ENCODE peak calls at places on chromosomes 5 and 9, in nine cellular contexts. O is RWPE1; E is T-helper 1 cell; U is GM03348; F is germinal center; L is pons; M is stimulated activated CD8-positive, alpha-beta memory T cell treated with anti-CD3 and anti-CD28 coated beads, Interleukin-7, amount 100 ng/mL, for 24 hours; V is sigmoid colon; D is cardiac muscle cell. Y is an unnamed sample.

GRCh38 chr5:167918492-167919267 is 372.8 kb upstream of the WWC1 start:
- DNase-seq in O (no peak), E (no peak), U (no peak), F (no peak), L (no peak), M (no peak), V (no peak), D (peak; percentile 69), Y (no peak)

GRCh38 chr5:150283904-150284303 is 5.7 kb downstream of the CAMK2A start:
- DNase-seq in O (no peak), E (no peak), U (no peak), F (no peak), L (no peak), M (no peak), V (no peak), D (no peak), Y (no peak)

GRCh38 chr9:113578877-113579269 is 115.3 kb downstream of the RGS3 start:
- DNase-seq in O (peak; percentile 98), E (peak; percentile 72), U (peak; percentile 92), F (peak; percentile 83), L (no peak), M (peak; percentile 69), V (no peak), D (no peak), Y (peak; percentile 91)

GRCh38 chr9:106945727-106946690 is 83.0 kb downstream of the ZNF462 start:
- DNase-seq in O (no peak), E (no peak), U (peak; percentile 37), F (no peak), L (no peak), M (no peak), V (no peak), D (no peak), Y (peak; percentile 40)

GRCh38 chr5:167065784-167066183 is 1225.7 kb upstream of the WWC1 start:
- DNase-seq in O (no peak), E (no peak), U (no peak), F (no peak), L (no peak), M (no peak), V (no peak), D (peak; percentile 66), Y (no peak)

GRCh38 chr9:89917861-89918260 is 313.0 kb downstream of the GADD45G start:
- DNase-seq in O (no peak), E (no peak), U (no peak), F (no peak), L (no peak), M (no peak), V (no peak), D (no peak), Y (no peak)

GRCh38 chr9:110116543-110116885 is 91.4 kb downstream of the C9orf152 start:
- DNase-seq in O (peak; percentile 92), E (no peak), U (peak; percentile 70), F (no peak), L (no peak), M (no peak), V (no peak), D (no peak), Y (peak; percentile 17)

GRCh38 chr5:1182360-1182632 is 19.1 kb upstream of the SLC6A19 start:
- DNase-seq in O (no peak), E (no peak), U (no peak), F (no peak), L (no peak), M (no peak), V (no peak), D (no peak), Y (no peak)

GRCh38 chr5:154850255-154851062 is at the start of gene FAXDC2:
- DNase-seq in O (peak; percentile 61), E (no peak), U (peak; percentile 90), F (no peak), L (peak; percentile 92), M (no peak), V (peak; percentile 93), D (peak; percentile 91), Y (no peak)

GRCh38 chr9:73347720-73348119 is 196.1 kb downstream of the ANXA1 start:
- DNase-seq in O (no peak), E (no peak), U (no peak), F (no peak), L (no peak), M (no peak), V (no peak), D (no peak), Y (no peak)

GRCh38 chr5:107389130-107389553 is 281.6 kb downstream of the EFNA5 start:
- DNase-seq in O (peak; percentile 12), E (no peak), U (peak; percentile 37), F (peak; percentile 13), L (no peak), M (no peak), V (no peak), D (no peak), Y (peak; percentile 87)

GRCh38 chr5:132181011-132181629 is 46.5 kb downstream of the P4HA2 start:
- DNase-seq in O (no peak), E (no peak), U (no peak), F (no peak), L (no peak), M (no peak), V (no peak), D (no peak), Y (no peak)

GRCh38 chr9:106450549-106450948 is 412.4 kb upstream of the ZNF462 start:
- DNase-seq in O (no peak), E (no peak), U (no peak), F (no peak), L (no peak), M (no peak), V (peak; percentile 74), D (peak; percentile 10), Y (no peak)

GRCh38 chr5:139668064-139668880 is 20.1 kb downstream of the CXXC5 start:
- DNase-seq in O (peak; percentile 66), E (no peak), U (peak; percentile 77), F (no peak), L (no peak), M (no peak), V (no peak), D (no peak), Y (peak; percentile 43)

GRCh38 chr9:37034320-37034937 is 361 bp upstream of the PAX5 start:
- DNase-seq in O (no peak), E (no peak), U (peak; percentile 50), F (peak; percentile 83), L (no peak), M (no peak), V (no peak), D (peak; percentile 56), Y (peak; percentile 40)

GRCh38 chr9:104386425-104387069 is 117.5 kb upstream of the OR13F1 start:
- DNase-seq in O (peak; percentile 64), E (no peak), U (peak; percentile 61), F (no peak), L (peak; percentile 57), M (no peak), V (no peak), D (peak; percentile 52), Y (peak; percentile 43)

GRCh38 chr9:17057729-17058128 is 77.1 kb upstream of the CNTLN start:
- DNase-seq in O (no peak), E (no peak), U (no peak), F (no peak), L (no peak), M (no peak), V (no peak), D (no peak), Y (no peak)

GRCh38 chr9:109064963-109065701 is 51.8 kb upstream of the CTNNAL1 start:
- DNase-seq in O (peak; percentile 79), E (no peak), U (peak; percentile 41), F (no peak), L (no peak), M (no peak), V (no peak), D (no peak), Y (peak; percentile 83)

GRCh38 chr5:57417320-57417719 is 65.3 kb downstream of the ACTBL2 start:
- DNase-seq in O (no peak), E (no peak), U (no peak), F (no peak), L (no peak), M (no peak), V (no peak), D (no peak), Y (no peak)

GRCh38 chr9:127546125-127546832 is 65.8 kb upstream of the STXBP1 start:
- DNase-seq in O (no peak), E (no peak), U (no peak), F (no peak), L (no peak), M (no peak), V (no peak), D (no peak), Y (no peak)

GRCh38 chr9:125997510-125997823 is 250.3 kb downstream of the PBX3 start:
- DNase-seq in O (no peak), E (no peak), U (no peak), F (no peak), L (no peak), M (no peak), V (peak; percentile 38), D (peak; percentile 68), Y (no peak)

GRCh38 chr9:93301911-93302525 is 118.1 kb downstream of the WNK2 start:
- DNase-seq in O (no peak), E (no peak), U (peak; percentile 11), F (no peak), L (no peak), M (no peak), V (peak; percentile 60), D (no peak), Y (no peak)

GRCh38 chr9:26260238-26260637 is 582.0 kb upstream of the TUSC1 start:
- DNase-seq in O (peak; percentile 69), E (no peak), U (peak; percentile 9), F (no peak), L (no peak), M (no peak), V (no peak), D (no peak), Y (peak; percentile 92)

GRCh38 chr5:68656936-68657857 is 436.6 kb upstream of the SLC30A5 start:
- DNase-seq in O (peak; percentile 29), E (no peak), U (no peak), F (no peak), L (no peak), M (no peak), V (no peak), D (no peak), Y (peak; percentile 22)

GRCh38 chr9:33377089-33377715 is 25.2 kb downstream of the AQP7 start:
- DNase-seq in O (no peak), E (no peak), U (no peak), F (no peak), L (no peak), M (no peak), V (peak; percentile 41), D (no peak), Y (no peak)

GRCh38 chr9:79129865-79130480 is 441.8 kb upstream of the TLE4 start:
- DNase-seq in O (peak; percentile 66), E (no peak), U (peak; percentile 67), F (peak; percentile 7), L (peak; percentile 34), M (no peak), V (no peak), D (peak; percentile 56), Y (peak; percentile 66)